ENCODE peak calls at places on chromosome 15, in ten cellular contexts. I, G, X, C, Z, H, Y, M, S and W are unnamed samples.

GRCh38 chr15:25178835-25179672 is 224.3 kb downstream of the SNRPN start:
- DNase-seq in I (no peak), G (no peak), X (no peak), C (peak; percentile 78), Z (no peak), H (no peak), Y (no peak), M (peak; percentile 5), S (peak; percentile 31), W (no peak)

GRCh38 chr15:67834593-67835348 is 5.1 kb downstream of the RNU6-1 start:
- DNase-seq in I (no peak), G (no peak), X (no peak), C (no peak), Z (no peak), H (peak; percentile 72), Y (no peak), M (peak; percentile 30), S (no peak), W (no peak)

GRCh38 chr15:41546846-41547786 is 3.1 kb upstream of the RPAP1 start:
- DNase-seq in I (peak; percentile 42), G (no peak), X (peak; percentile 39), C (no peak), Z (no peak), H (no peak), Y (no peak), M (no peak), S (no peak), W (peak; percentile 74)

GRCh38 chr15:60426870-60427528 is 29.2 kb upstream of the ANXA2 start:
- DNase-seq in I (peak; percentile 61), G (peak; percentile 23), X (peak; percentile 80), C (no peak), Z (no peak), H (no peak), Y (no peak), M (no peak), S (no peak), W (peak; percentile 88)

GRCh38 chr15:27179789-27180188 is 208.8 kb downstream of the GABRG3 start:
- DNase-seq in I (no peak), G (no peak), X (no peak), C (no peak), Z (no peak), H (no peak), Y (no peak), M (no peak), S (no peak), W (no peak)

GRCh38 chr15:93072440-93073394 is 16.3 kb downstream of the RGMA start:
- DNase-seq in I (peak; percentile 64), G (peak; percentile 90), X (peak; percentile 37), C (no peak), Z (peak; percentile 86), H (peak; percentile 96), Y (peak; percentile 83), M (peak; percentile 90), S (no peak), W (peak; percentile 53)

GRCh38 chr15:63369296-63369695 is 12.3 kb downstream of the CA12 start:
- DNase-seq in I (no peak), G (no peak), X (no peak), C (no peak), Z (no peak), H (no peak), Y (no peak), M (no peak), S (no peak), W (no peak)

GRCh38 chr15:62474771-62475124 is 309.7 kb upstream of the C2CD4B start:
- DNase-seq in I (no peak), G (no peak), X (no peak), C (no peak), Z (no peak), H (no peak), Y (no peak), M (no peak), S (no peak), W (peak; percentile 47)

GRCh38 chr15:66704783-66705113 is 2.7 kb downstream of the SMAD6 start:
- DNase-seq in I (no peak), G (peak; percentile 54), X (no peak), C (no peak), Z (no peak), H (no peak), Y (no peak), M (no peak), S (no peak), W (no peak)

GRCh38 chr15:66706840-66707239 is 4.8 kb downstream of the SMAD6 start:
- DNase-seq in I (no peak), G (no peak), X (no peak), C (no peak), Z (no peak), H (peak; percentile 19), Y (no peak), M (no peak), S (no peak), W (no peak)

GRCh38 chr15:66707310-66708160 is 5.5 kb downstream of the SMAD6 start:
- DNase-seq in I (peak; percentile 55), G (peak; percentile 82), X (peak; percentile 39), C (no peak), Z (peak; percentile 89), H (peak; percentile 88), Y (no peak), M (peak; percentile 57), S (no peak), W (peak; percentile 17)

GRCh38 chr15:66705277-66705927 is 3.4 kb downstream of the SMAD6 start:
- DNase-seq in I (no peak), G (no peak), X (no peak), C (no peak), Z (no peak), H (no peak), Y (no peak), M (no peak), S (no peak), W (no peak)

DNA sequence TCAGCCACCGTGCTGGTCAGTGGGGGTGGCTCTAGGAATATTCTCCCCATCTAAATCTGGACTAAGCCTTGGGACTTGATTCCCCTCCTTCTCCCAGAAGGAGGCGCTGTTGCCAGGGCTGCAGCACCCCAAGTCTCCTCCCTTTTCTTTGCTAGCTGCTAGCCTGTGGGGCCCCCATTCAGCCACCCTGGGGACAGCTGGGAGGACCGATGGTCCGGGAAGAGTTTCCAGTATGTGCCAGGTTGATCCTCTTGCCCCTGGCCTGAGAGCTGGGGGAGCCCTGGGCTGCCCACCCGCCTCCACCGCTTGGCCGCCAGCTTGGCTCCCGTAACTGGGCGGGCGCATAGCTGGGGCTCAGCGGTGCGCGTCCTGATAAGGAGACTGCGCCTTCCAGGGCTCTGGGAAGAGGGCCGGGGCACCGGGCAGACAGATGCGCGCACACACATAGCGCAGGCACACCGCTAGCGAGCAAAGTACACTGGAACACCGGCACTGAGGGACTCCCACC is 4.2 kb downstream of the SMAD6 start:
- DNase-seq in I (peak; percentile 68), G (peak; percentile 65), X (no peak), C (no peak), Z (peak; percentile 87), H (peak; percentile 78), Y (no peak), M (no peak), S (no peak), W (no peak)
- H3K4me3 ChIP-seq in I (peak overlapping the region; percentile 90), G (peak overlapping the region; percentile 9), X (no peak overlapping the region), C (peak overlapping the region; percentile 30), Z (peak overlapping the region; percentile 72), H (no peak overlapping the region), Y (peak overlapping the region; percentile 6), M (peak overlapping the region; percentile 9), S (peak overlapping the region; percentile 78), W (no peak overlapping the region)

GRCh38 chr15:74793135-74794028 is 11.5 kb downstream of the CSK start:
- DNase-seq in I (peak; percentile 31), G (no peak), X (no peak), C (no peak), Z (no peak), H (no peak), Y (no peak), M (no peak), S (no peak), W (no peak)
- TF ChIP-seq CTCF in I (peak; percentile 36), G (no peak), X (peak; percentile 29), C (peak; percentile 3), Z (no peak), H (no peak), Y (no peak), M (no peak), S (peak; percentile 10), W (no peak)

DNA sequence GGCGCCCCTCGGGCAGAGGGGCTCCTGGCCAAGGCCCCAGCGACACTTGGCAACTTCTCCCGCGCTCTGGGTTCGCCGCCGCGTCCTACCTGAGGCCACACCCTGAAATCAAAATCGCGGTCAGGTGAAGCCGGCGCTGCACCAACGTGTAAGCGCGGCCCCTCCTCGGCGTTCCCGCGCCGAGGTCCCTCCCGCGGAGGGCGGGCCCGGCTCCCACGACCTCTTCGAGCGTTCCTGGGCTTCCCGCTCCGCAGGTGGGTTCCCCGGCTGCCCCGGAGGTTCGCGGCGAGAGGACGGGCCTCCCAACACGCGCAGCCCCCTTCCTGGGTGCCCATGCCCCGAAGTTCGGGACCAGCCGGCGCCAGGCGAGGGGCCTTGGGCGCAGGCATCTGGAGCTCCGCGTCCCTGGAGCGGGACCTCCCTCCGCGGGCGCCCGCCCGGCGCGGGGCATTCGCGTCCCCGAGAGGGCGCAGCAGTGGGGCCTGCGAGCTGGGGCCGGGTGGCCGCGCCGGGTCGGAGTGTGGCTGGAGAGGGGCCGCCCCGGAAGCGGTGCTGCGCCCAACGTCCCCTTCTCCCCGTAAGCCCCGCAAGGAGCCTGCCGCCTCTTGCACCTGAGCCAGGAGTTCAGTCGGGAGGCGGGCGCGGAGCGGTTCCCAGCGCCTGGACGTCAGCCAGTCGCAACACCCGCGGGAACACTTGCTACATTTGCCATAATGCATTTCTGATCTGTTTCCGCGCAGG is 13.7 kb downstream of the PAK6 start:
- DNase-seq in I (no peak), G (peak; percentile 58), X (no peak), C (no peak), Z (peak; percentile 49), H (peak; percentile 53), Y (no peak), M (no peak), S (no peak), W (no peak)
- H3K4me3 ChIP-seq in I (peak overlapping the region; percentile 41), G (peak overlapping the region; percentile 60), X (peak overlapping the region; percentile 43), C (peak overlapping the region; percentile 62), Z (peak overlapping the region; percentile 48), H (peak overlapping the region; percentile 65), Y (peak overlapping the region; percentile 59), M (peak overlapping the region; percentile 41), S (peak overlapping the region; percentile 64), W (no peak overlapping the region)

GRCh38 chr15:82933576-82933975 is 18.9 kb downstream of the HOMER2 start:
- DNase-seq in I (no peak), G (no peak), X (no peak), C (no peak), Z (no peak), H (no peak), Y (no peak), M (no peak), S (no peak), W (no peak)

GRCh38 chr15:82923744-82924143 is 28.8 kb downstream of the HOMER2 start:
- DNase-seq in I (no peak), G (no peak), X (no peak), C (no peak), Z (no peak), H (no peak), Y (no peak), M (no peak), S (no peak), W (no peak)

GRCh38 chr15:82934100-82934880 is 18.2 kb downstream of the HOMER2 start:
- DNase-seq in I (no peak), G (no peak), X (no peak), C (no peak), Z (no peak), H (no peak), Y (no peak), M (no peak), S (no peak), W (no peak)

GRCh38 chr15:82930466-82930865 is 22.1 kb downstream of the HOMER2 start:
- DNase-seq in I (no peak), G (no peak), X (no peak), C (no peak), Z (no peak), H (no peak), Y (no peak), M (no peak), S (no peak), W (no peak)

GRCh38 chr15:82928711-82929110 is 23.8 kb downstream of the HOMER2 start:
- DNase-seq in I (no peak), G (no peak), X (peak; percentile 6), C (no peak), Z (no peak), H (no peak), Y (no peak), M (no peak), S (no peak), W (no peak)
- TF ChIP-seq CTCF in I (no peak), G (no peak), X (no peak), C (no peak), Z (no peak), H (no peak), Y (no peak), M (no peak), S (no peak), W (no peak)